ENCODE peak calls at places on chromosomes 2 and 18, in five cellular contexts. Y, K, G, F and C are unnamed samples.

GRCh38 chr2:47359375-47359868 is 43.5 kb upstream of the MSH2 start:
- DNase-seq in K (no peak), Y (no peak), G (peak), F (no peak), C (no peak)

GRCh38 chr2:47357475-47357874 is 45.5 kb upstream of the MSH2 start:
- DNase-seq in G (peak), F (no peak), K (peak), Y (peak), C (no peak)

GRCh38 chr2:85324639-85325465 is 2.9 kb downstream of the TGOLN2 start:
- DNase-seq in F (no peak), K (peak), Y (no peak), G (no peak), C (no peak)

GRCh38 chr2:138997849-138998517 is 217.8 kb upstream of the NXPH2 start:
- DNase-seq in G (no peak), K (no peak), Y (no peak), F (no peak), C (no peak)

GRCh38 chr2:195016821-195017220 is 640.2 kb upstream of the SLC39A10 start:
- DNase-seq in Y (no peak), F (no peak), G (no peak), K (no peak), C (no peak)

GRCh38 chr2:152743004-152743403 is 24.6 kb downstream of the ARL6IP6 start:
- DNase-seq in Y (peak), K (no peak), G (peak), F (no peak), C (peak)

GRCh38 chr2:216109962-216110614 is 940 bp downstream of the XRCC5 start:
- DNase-seq in F (no peak), G (no peak), K (peak), Y (peak), C (no peak)

GRCh38 chr2:150110548-150110947 is 376.9 kb downstream of the RND3 start:
- DNase-seq in K (peak), Y (no peak), F (no peak), G (no peak), C (no peak)

GRCh38 chr18:21241224-21242131 is 554 bp upstream of the GREB1L start:
- DNase-seq in Y (no peak), F (no peak), K (no peak), G (no peak), C (peak)

GRCh38 chr2:70371753-70372152 is 69.9 kb upstream of the FAM136A start:
- DNase-seq in Y (no peak), F (no peak), K (peak), G (no peak), C (no peak)

GRCh38 chr18:2878656-2879330 is 32.0 kb downstream of the EMILIN2 start:
- DNase-seq in K (no peak), F (no peak), Y (no peak), G (no peak), C (no peak)

GRCh38 chr18:1052301-1052700 is 147.6 kb downstream of the ADCYAP1 start:
- DNase-seq in F (no peak), Y (no peak), K (no peak), G (no peak), C (no peak)

GRCh38 chr2:144466637-144467036 is 53.3 kb downstream of the ZEB2 start:
- DNase-seq in F (no peak), K (no peak), Y (no peak), G (no peak), C (no peak)

GRCh38 chr18:45662468-45662867 is 47.2 kb downstream of the SLC14A2 start:
- DNase-seq in K (peak), Y (no peak), G (no peak), F (no peak), C (no peak)

GRCh38 chr2:128636802-128637147 is 318.1 kb upstream of the HS6ST1 start:
- DNase-seq in K (no peak), F (no peak), G (no peak), Y (no peak), C (no peak)

GRCh38 chr2:57759822-57760300 is 286.7 kb upstream of the VRK2 start:
- DNase-seq in K (peak), F (peak), Y (peak), G (peak), C (peak)

GRCh38 chr2:196586511-196586991 is 53.0 kb upstream of the CCDC150 start:
- DNase-seq in G (no peak), F (no peak), Y (peak), K (peak), C (no peak)

GRCh38 chr2:118905206-118905605 is 36.8 kb upstream of the MARCO start:
- DNase-seq in F (no peak), G (no peak), Y (no peak), K (no peak), C (no peak)

GRCh38 chr18:26471826-26472225 is 76.5 kb downstream of the KCTD1 start:
- DNase-seq in G (no peak), K (no peak), F (no peak), Y (no peak), C (no peak)

GRCh38 chr2:12057436-12058166 is 311.2 kb downstream of the LPIN1 start:
- DNase-seq in Y (no peak), G (no peak), K (no peak), F (peak), C (no peak)

GRCh38 chr2:219109468-219109867 is 48.7 kb upstream of the IHH start:
- DNase-seq in F (no peak), G (no peak), K (no peak), Y (no peak), C (no peak)

GRCh38 chr18:11840493-11840892 is 10.7 kb upstream of the CHMP1B start:
- DNase-seq in K (no peak), Y (peak), G (peak), F (no peak), C (no peak)

GRCh38 chr2:8003462-8004075 is 678.3 kb upstream of the ID2 start:
- DNase-seq in G (peak), Y (no peak), F (no peak), K (peak), C (peak)

GRCh38 chr18:58268849-58269248 is 224.8 kb downstream of the NEDD4L start:
- DNase-seq in K (peak), G (no peak), Y (peak), F (no peak), C (no peak)

GRCh38 chr2:33366473-33366872 is 110.0 kb upstream of the RASGRP3 start:
- DNase-seq in Y (no peak), F (no peak), G (no peak), K (no peak), C (no peak)

GRCh38 chr2:132815522-132815921 is 145.5 kb upstream of the LYPD1 start:
- DNase-seq in F (no peak), G (no peak), K (peak), Y (peak), C (no peak)

GRCh38 chr2:48210189-48210588 is 303.9 kb upstream of the FBXO11 start:
- DNase-seq in G (no peak), K (no peak), Y (no peak), F (no peak), C (no peak)

GRCh38 chr2:24402242-24403092 is 42.1 kb upstream of the ITSN2 start:
- DNase-seq in F (no peak), K (no peak), G (no peak), Y (no peak), C (peak)
- TF ChIP-seq RCOR1 in F (no peak), K (no peak), G (no peak), Y (no peak), C (no peak)

GRCh38 chr2:49714433-49714832 is 560.1 kb upstream of the FSHR start:
- DNase-seq in F (no peak), K (no peak), G (no peak), Y (no peak), C (no peak)
- TF ChIP-seq RCOR1 in F (no peak), K (no peak), G (no peak), Y (no peak), C (no peak)

DNA sequence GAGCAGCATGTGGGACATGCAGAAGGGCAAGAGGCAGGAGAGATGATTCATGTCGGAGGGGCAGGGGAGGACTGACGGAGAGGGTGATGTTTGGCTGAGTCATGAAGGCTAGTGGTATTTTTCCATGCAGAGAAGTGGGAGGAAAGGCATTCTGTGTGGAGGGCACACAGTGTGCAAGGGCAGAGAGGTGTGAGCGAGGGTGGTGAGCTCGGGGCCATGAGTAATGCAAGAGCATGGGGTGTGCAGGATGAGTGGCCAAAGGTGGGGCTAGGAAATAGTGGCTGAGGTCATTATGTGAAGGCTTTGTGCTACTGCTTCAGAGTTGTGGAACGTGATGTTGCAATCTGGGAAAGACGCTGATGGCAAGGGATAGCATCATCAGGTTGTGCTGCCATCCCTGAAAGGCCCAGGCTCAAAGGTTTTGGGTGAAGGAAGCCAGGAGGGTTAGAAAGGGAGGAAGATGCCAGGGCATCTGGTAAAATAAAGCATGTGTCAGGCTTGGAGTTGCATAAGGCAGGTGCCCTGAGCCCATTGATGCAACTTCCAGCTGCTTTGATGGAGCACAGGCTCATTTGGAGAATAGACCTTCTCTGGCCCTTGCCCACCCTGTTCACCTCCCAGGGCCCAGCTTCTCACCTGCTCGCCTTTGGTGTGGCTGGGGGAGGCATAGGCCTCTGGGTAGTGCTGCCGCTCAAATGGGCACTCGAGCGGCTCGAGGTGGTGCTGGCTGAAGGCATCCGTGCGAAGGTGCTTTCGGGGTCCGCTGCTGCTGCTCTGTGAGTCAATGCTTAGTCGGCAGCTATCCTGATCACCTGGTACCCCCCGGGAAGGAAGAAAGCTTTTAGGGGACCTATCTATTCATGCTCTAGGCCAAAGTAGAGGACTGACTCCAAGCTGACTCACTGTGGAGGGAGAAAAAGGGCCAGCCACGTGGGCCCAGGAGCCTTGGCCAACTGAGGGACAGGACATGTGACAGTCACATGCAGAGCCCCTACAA is 37.5 kb downstream of the PAX8 start:
- DNase-seq in G (peak), Y (peak), F (no peak), K (peak), C (peak)
- TF ChIP-seq RCOR1 in G (peak), Y (no peak), F (no peak), K (no peak), C (no peak)

GRCh38 chr18:63553117-63553516 is 10.9 kb downstream of the SERPINB12 start:
- DNase-seq in G (no peak), K (peak), F (no peak), Y (peak), C (no peak)
- TF ChIP-seq RCOR1 in G (no peak), K (no peak), F (no peak), Y (no peak), C (no peak)

GRCh38 chr2:142822190-142822589 is 55.3 kb upstream of the KYNU start:
- DNase-seq in G (no peak), F (no peak), Y (no peak), K (no peak), C (no peak)

GRCh38 chr2:142825861-142826260 is 51.6 kb upstream of the KYNU start:
- DNase-seq in G (no peak), K (no peak), Y (no peak), F (no peak), C (no peak)

GRCh38 chr2:142819411-142819810 is 58.1 kb upstream of the KYNU start:
- DNase-seq in K (no peak), Y (no peak), F (no peak), G (no peak), C (no peak)

GRCh38 chr2:142827170-142827569 is 50.3 kb upstream of the KYNU start:
- DNase-seq in K (no peak), F (no peak), G (no peak), Y (no peak), C (no peak)

DNA sequence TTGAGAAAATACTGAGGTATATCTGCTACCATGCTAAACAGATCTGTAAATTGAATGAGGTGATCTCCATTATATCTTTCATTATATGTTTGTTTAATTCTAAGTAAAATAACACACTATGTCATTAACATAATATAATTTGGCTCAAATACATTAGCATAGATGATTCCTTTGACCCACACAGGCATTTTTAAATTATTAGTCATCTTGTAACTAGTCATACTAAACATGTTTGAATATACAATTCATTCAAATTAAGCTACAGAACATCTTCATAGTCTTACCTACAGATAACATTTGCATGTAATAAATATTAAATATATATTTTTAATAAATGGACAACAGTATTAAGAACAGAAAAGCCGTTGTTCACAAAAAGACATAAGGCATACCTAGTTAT is 52.7 kb upstream of the KYNU start:
- DNase-seq in F (no peak), K (peak), G (no peak), Y (no peak), C (no peak)
- TF ChIP-seq RCOR1 in F (no peak), K (no peak), G (no peak), Y (no peak), C (no peak)

GRCh38 chr18:23291456-23292205 is 156.3 kb downstream of the CABLES1 start:
- DNase-seq in Y (no peak), G (no peak), F (no peak), K (peak), C (no peak)
- TF ChIP-seq RCOR1 in Y (no peak), G (no peak), F (no peak), K (no peak), C (no peak)

DNA sequence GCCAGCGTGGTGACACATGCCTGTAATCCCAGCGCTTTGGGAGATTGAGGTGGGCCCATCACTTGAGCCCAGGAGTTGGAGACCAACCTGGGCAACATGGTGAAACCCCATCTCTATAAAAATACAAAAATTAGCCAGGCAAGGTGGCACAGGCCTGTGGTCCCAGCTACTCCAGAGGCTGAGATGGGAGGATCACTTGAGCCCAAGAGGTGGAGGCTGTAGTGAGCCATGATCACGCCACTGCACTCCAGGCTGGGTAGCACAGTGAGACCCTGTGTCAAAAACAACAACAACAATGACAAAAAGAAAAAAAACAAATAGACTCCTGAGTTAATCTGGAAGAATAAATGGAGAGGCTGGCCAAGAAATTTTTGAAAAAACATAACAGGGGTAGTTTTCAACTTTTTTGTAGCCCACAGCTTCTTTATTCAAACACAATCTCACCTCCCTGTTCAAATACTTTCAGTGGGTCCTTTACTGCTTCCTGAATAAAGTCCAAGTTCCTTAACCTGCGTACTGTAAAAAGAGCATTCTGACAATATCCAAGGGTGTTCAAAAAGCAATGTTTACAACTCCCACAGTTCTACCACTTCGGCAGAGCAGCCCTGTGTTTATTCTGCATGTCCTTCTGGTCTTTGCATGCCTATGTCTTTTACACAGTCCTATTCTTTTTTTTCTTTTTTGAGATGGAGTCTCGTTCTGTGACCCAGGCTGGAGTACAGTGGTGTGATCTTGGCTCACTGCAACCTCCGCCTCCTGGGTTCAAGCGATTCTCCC is 53.5 kb downstream of the LRRFIP1 start:
- DNase-seq in G (no peak), Y (no peak), F (no peak), K (no peak), C (no peak)
- TF ChIP-seq RCOR1 in G (no peak), Y (no peak), F (no peak), K (no peak), C (no peak)

GRCh38 chr2:120317916-120318315 is 28.0 kb upstream of the INHBB start:
- DNase-seq in Y (no peak), F (no peak), K (no peak), G (no peak), C (no peak)

GRCh38 chr2:120318626-120319025 is 27.3 kb upstream of the INHBB start:
- DNase-seq in F (no peak), K (no peak), G (no peak), Y (no peak), C (no peak)

GRCh38 chr2:120320318-120320851 is 25.6 kb upstream of the INHBB start:
- DNase-seq in K (peak), G (no peak), Y (no peak), F (no peak), C (no peak)

GRCh38 chr2:120319135-120319534 is 26.8 kb upstream of the INHBB start:
- DNase-seq in K (no peak), F (no peak), Y (no peak), G (no peak), C (no peak)

DNA sequence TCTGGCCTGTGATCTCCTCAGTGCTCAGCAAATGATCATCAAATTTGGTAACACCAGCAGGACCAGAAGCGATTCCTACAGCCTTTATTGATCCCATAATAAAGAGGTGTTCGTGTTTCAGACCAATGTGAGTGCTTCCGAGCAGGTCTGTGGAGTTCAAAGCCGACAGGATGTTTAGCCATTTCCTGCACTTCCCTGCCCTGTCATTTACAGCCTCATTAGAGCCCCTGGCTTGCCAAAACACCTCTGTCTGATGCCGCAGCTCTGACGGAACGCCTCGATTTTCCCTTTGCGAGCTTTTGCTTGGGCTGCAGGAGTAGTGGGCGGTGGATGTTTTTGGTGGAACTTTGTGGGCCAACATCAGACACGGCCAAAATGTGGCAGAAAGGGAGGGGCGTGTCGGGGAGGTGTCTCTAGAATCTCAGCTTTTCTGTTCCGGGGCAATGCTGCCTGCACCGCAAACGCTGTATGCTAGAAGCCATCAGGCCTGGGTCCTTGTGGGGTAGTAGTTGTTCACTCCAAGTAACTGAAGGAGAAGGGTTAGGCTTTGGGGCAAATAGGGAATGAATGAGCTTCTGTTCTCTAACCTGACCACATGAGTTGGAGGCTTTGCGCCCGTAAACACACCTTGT is 26.1 kb upstream of the INHBB start:
- DNase-seq in Y (no peak), F (no peak), G (no peak), K (no peak), C (no peak)
- TF ChIP-seq RCOR1 in Y (no peak), F (no peak), G (no peak), K (no peak), C (no peak)

GRCh38 chr18:78984941-78985784 is 5.5 kb downstream of the SALL3 start:
- DNase-seq in K (no peak), G (no peak), Y (peak), F (no peak), C (no peak)
- TF ChIP-seq RCOR1 in K (no peak), G (no peak), Y (no peak), F (no peak), C (no peak)